ENCODE peak calls at places on chromosome 13, in five cellular contexts. S, L, A, Z and B are unnamed samples.

GRCh38 chr13:113243847-113244246 is 34.4 kb downstream of the CUL4A start:
- DNase-seq in S (no peak), A (no peak), L (no peak), Z (no peak), B (no peak)

GRCh38 chr13:109369357-109370052 is 416.9 kb downstream of the IRS2 start:
- DNase-seq in Z (no peak), L (no peak), A (no peak), S (no peak), B (no peak)

GRCh38 chr13:25738342-25738771 is 313.5 kb downstream of the SHISA2 start:
- DNase-seq in A (no peak), Z (no peak), L (no peak), S (no peak), B (no peak)

GRCh38 chr13:27293873-27294515 is 23.4 kb downstream of the RASL11A start:
- DNase-seq in L (no peak), Z (no peak), S (no peak), A (no peak), B (no peak)

GRCh38 chr13:109593230-109593629 is 193.2 kb downstream of the IRS2 start:
- DNase-seq in A (peak; percentile 54), L (no peak), S (no peak), Z (no peak), B (no peak)

GRCh38 chr13:41019578-41020347 is 647 bp upstream of the ELF1 start:
- DNase-seq in L (no peak), Z (no peak), S (no peak), A (no peak), B (no peak)

GRCh38 chr13:101935828-101936227 is 466.0 kb downstream of the FGF14 start:
- DNase-seq in Z (no peak), S (no peak), A (no peak), L (no peak), B (no peak)

GRCh38 chr13:103195762-103196161 is 129.5 kb upstream of the SLC10A2 start:
- DNase-seq in Z (no peak), A (no peak), S (no peak), L (no peak), B (no peak)

GRCh38 chr13:106096661-106097092 is 438.8 kb downstream of the EFNB2 start:
- DNase-seq in A (peak; percentile 45), L (no peak), Z (no peak), S (no peak), B (no peak)

GRCh38 chr13:36207672-36208071 is 6.7 kb downstream of the SOHLH2 start:
- DNase-seq in Z (no peak), L (no peak), A (no peak), S (no peak), B (no peak)

GRCh38 chr13:106314417-106314816 is 221.0 kb downstream of the EFNB2 start:
- DNase-seq in Z (no peak), S (no peak), A (no peak), L (no peak), B (no peak)